ENCODE peak calls at places on chromosomes 3 and 15, in ten cellular contexts. L, J, Z, K, B, W, E, X, M and G are unnamed samples.

GRCh38 chr3:186746008-186746407 is 28.8 kb downstream of the KNG1 start:
- DNase-seq in L (peak; percentile 25), J (peak; percentile 72), Z (no peak), K (peak; percentile 84), B (peak; percentile 40), W (no peak), E (peak; percentile 78), X (peak; percentile 62), M (peak; percentile 77), G (no peak)

GRCh38 chr3:141482250-141482937 is 4.4 kb upstream of the RASA2 start:
- DNase-seq in L (peak; percentile 76), J (no peak), Z (no peak), K (peak; percentile 83), B (no peak), W (no peak), E (peak; percentile 85), X (peak; percentile 24), M (no peak), G (no peak)

GRCh38 chr3:72334681-72335457 is 513.4 kb downstream of the SHQ1 start:
- DNase-seq in L (no peak), J (no peak), Z (peak; percentile 86), K (no peak), B (no peak), W (no peak), E (no peak), X (no peak), M (no peak), G (peak; percentile 64)

GRCh38 chr3:193800138-193801043 is 207.4 kb downstream of the OPA1 start:
- DNase-seq in L (no peak), J (no peak), Z (no peak), K (no peak), B (no peak), W (no peak), E (no peak), X (no peak), M (no peak), G (no peak)

GRCh38 chr15:85154061-85154460 is 172.4 kb downstream of the PDE8A start:
- DNase-seq in L (no peak), J (no peak), Z (no peak), K (no peak), B (no peak), W (no peak), E (no peak), X (no peak), M (no peak), G (no peak)

GRCh38 chr15:47742742-47743141 is 25.4 kb downstream of the SEMA6D start:
- DNase-seq in L (no peak), J (no peak), Z (no peak), K (no peak), B (no peak), W (no peak), E (no peak), X (no peak), M (no peak), G (no peak)

GRCh38 chr3:138941259-138941885 is 5.6 kb downstream of the FOXL2 start:
- DNase-seq in L (no peak), J (no peak), Z (no peak), K (no peak), B (no peak), W (no peak), E (peak; percentile 64), X (no peak), M (no peak), G (no peak)

GRCh38 chr3:25594007-25594502 is 70.7 kb downstream of the TOP2B start:
- DNase-seq in L (peak; percentile 92), J (no peak), Z (no peak), K (peak; percentile 71), B (no peak), W (no peak), E (peak; percentile 93), X (peak; percentile 78), M (no peak), G (no peak)

GRCh38 chr15:70792171-70792573 is 28.8 kb upstream of the UACA start:
- DNase-seq in L (no peak), J (no peak), Z (no peak), K (peak; percentile 46), B (no peak), W (peak; percentile 77), E (peak; percentile 53), X (no peak), M (no peak), G (no peak)

GRCh38 chr3:130276203-130276803 is 69.2 kb upstream of the COL6A5 start:
- DNase-seq in L (peak; percentile 74), J (no peak), Z (no peak), K (peak; percentile 63), B (no peak), W (peak; percentile 41), E (peak; percentile 84), X (peak; percentile 38), M (no peak), G (no peak)

GRCh38 chr15:69578792-69579587 is 126.4 kb downstream of the RPLP1 start:
- DNase-seq in L (no peak), J (peak; percentile 88), Z (peak; percentile 46), K (peak; percentile 61), B (no peak), W (no peak), E (no peak), X (no peak), M (peak; percentile 89), G (peak; percentile 83)

GRCh38 chr3:54649551-54649950 is 278.3 kb downstream of the LRTM1 start:
- DNase-seq in L (no peak), J (no peak), Z (no peak), K (no peak), B (no peak), W (no peak), E (no peak), X (no peak), M (no peak), G (no peak)
- H3K4me3 ChIP-seq in L (no peak overlapping the region), J (no peak overlapping the region), Z (no peak overlapping the region), K (no peak overlapping the region), B (no peak overlapping the region), W (no peak overlapping the region), E (no peak overlapping the region), X (no peak overlapping the region), M (no peak overlapping the region), G (no peak overlapping the region)

DNA sequence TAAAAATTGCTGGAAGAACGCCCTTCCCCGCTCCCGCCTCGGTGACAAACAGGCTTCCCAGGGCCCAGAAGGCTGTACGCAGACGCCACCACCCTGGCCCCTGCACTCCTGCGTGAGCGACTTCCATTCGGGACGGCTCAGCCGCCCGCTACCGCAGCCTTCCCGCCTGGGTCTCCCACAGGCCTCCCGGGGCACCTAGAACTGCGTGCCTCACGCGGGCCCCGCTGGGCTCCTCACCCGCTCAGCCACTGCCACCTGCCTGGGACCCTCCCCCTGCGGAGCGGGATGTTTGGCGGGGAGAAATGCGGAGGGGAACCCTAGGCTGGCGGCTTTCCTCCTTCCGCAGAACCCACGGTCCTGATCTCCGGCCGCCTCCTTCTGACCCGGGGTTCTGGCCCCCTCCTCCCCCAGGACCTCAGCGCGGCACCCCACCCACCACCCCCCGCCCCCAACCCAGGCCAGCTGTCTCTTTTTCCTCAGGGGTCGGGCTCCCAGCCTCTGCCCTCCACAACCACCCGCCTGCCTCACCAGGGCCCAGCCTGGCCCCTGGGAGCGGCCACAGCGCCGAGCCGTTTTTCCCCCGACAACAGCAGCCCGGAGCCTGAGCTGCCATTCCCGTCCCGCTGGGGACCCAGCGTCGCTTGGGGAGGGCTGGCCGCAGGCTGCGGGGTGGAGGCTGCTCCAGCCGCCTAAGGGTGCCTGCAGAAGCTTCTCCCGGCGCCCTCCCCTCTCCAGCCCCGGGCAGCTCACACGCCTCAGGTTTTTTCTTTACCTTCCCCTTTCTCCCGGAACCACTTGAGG is 27.6 kb upstream of the RAB7A start:
- DNase-seq in L (no peak), J (peak; percentile 78), Z (peak; percentile 59), K (no peak), B (peak; percentile 59), W (no peak), E (peak; percentile 17), X (no peak), M (peak; percentile 53), G (peak; percentile 83)
- H3K4me3 ChIP-seq in L (peak overlapping the region; percentile 58), J (peak overlapping the region; percentile 67), Z (peak overlapping the region; percentile 72), K (peak overlapping the region; percentile 51), B (peak overlapping the region; percentile 66), W (peak overlapping the region; percentile 73), E (peak overlapping the region; percentile 66), X (peak overlapping the region; percentile 33), M (peak overlapping the region; percentile 51), G (peak overlapping the region; percentile 55)

DNA sequence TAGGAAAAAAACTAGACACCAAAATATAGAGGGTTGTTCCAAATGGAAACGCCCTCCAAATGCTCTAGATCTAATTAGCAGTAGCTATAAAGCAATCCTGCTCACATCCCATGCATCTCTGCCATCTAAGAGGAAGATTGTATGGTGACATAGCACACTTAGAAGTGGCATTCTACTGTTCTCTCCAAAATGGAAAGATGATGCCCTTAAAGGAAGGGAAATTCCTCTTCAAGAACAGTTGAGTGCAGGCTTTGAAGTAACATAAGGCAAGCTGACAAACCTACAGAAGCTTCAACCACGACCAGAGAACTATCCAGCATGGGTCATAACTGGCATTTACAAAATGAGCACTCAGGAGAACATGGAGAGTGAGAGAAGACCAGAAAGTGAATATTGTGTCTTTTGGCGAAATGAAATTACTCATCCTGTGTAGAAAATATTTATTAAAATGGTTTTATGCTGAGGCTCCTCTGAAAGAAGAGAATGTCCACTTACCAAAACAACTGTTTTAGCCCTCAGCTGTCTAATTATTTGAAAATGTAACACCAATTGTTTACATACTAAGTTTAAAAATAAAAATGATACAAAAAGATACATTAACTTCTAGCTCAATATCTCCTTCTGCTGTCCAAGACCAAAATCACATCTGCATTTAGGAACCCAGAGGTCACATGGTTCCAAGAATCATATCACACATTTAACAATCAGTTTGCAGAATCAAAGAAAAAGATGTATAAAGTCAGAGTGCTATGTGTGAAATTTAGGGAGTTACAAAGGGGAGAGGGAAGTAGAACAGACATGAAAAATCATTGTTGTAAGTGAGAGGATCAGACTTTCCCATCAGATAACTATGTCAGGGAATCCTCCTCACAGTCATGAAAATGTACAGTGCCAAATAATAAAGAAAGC is 216.9 kb downstream of the ATP8B4 start:
- DNase-seq in L (peak; percentile 83), J (no peak), Z (no peak), K (peak; percentile 23), B (no peak), W (no peak), E (peak; percentile 80), X (no peak), M (no peak), G (no peak)
- H3K4me3 ChIP-seq in L (no peak overlapping the region), J (no peak overlapping the region), Z (peak overlapping the region; percentile 3), K (no peak overlapping the region), B (no peak overlapping the region), W (no peak overlapping the region), E (no peak overlapping the region), X (no peak overlapping the region), M (no peak overlapping the region), G (no peak overlapping the region)

DNA sequence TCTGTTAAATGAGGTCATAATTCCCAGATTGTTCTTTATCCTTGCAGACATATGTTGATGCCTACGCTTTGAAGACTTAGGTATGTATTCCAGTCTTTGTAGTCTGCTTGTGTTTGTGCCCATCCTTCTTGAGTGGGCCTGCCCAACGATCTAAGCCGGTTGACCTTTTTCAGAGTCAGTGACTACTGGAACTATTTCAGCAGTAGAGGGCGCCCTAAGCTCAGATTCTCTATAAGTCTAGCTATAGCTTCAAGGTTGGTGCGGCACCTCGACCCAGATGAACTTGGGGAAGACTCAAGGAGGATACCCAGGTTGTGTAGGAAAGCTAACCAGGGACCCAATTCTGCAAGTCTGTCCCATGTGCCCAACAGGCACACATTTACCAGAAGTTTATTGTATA is 228.8 kb upstream of the PPP2R3A start:
- DNase-seq in L (no peak), J (no peak), Z (no peak), K (peak; percentile 19), B (no peak), W (no peak), E (no peak), X (peak; percentile 5), M (no peak), G (no peak)
- H3K4me3 ChIP-seq in L (no peak overlapping the region), J (no peak overlapping the region), Z (no peak overlapping the region), K (no peak overlapping the region), B (no peak overlapping the region), W (no peak overlapping the region), E (no peak overlapping the region), X (no peak overlapping the region), M (no peak overlapping the region), G (no peak overlapping the region)